ENCODE peak calls at places on chromosome 2, in six cellular contexts. P is stomach, X is HepG2, Z is pancreas, D is suprapubic skin, O is A549. H is an unnamed sample.

GRCh38 chr2:111168528-111168929 is 47.8 kb downstream of the BCL2L11 start:
- DNase-seq in O (peak), Z (no peak), P (peak), D (no peak), X (no peak), H (no peak)

GRCh38 chr2:178886006-178886405 is 78.8 kb upstream of the TTN start:
- DNase-seq in O (no peak), P (no peak), Z (no peak), X (no peak), D (no peak), H (no peak)

GRCh38 chr2:130337735-130338325 is 4.9 kb upstream of the IMP4 start:
- DNase-seq in O (no peak), X (no peak), P (no peak), D (no peak), Z (no peak), H (no peak)

GRCh38 chr2:114812261-114812660 is 369.8 kb downstream of the DPP10 start:
- DNase-seq in P (no peak), X (no peak), D (no peak), Z (no peak), O (no peak), H (no peak)

GRCh38 chr2:148614332-148615049 is 30.1 kb upstream of the EPC2 start:
- DNase-seq in O (peak), P (no peak), Z (no peak), D (no peak), X (no peak), H (no peak)

GRCh38 chr2:49288113-49288710 is 133.9 kb upstream of the FSHR start:
- DNase-seq in P (no peak), Z (no peak), O (no peak), D (no peak), X (no peak), H (no peak)

GRCh38 chr2:47198985-47199451 is 43.9 kb upstream of the STPG4 start:
- DNase-seq in Z (no peak), O (no peak), D (no peak), X (no peak), P (no peak), H (no peak)

GRCh38 chr2:176139621-176140020 is 10.1 kb downstream of the HOXD8 start:
- DNase-seq in P (no peak), O (no peak), D (peak), X (no peak), Z (no peak), H (no peak)

GRCh38 chr2:115163572-115163971 is 721.1 kb downstream of the DPP10 start:
- DNase-seq in O (no peak), X (no peak), Z (no peak), D (no peak), P (no peak), H (no peak)

GRCh38 chr2:200472853-200473464 is 36.9 kb downstream of the KCTD18 start:
- DNase-seq in D (no peak), O (no peak), X (no peak), P (no peak), Z (no peak), H (no peak)

GRCh38 chr2:42359304-42359749 is 1.7 kb downstream of the COX7A2L start:
- DNase-seq in Z (no peak), O (no peak), X (no peak), P (no peak), D (no peak), H (no peak)

GRCh38 chr2:197810023-197810422 is 5.6 kb downstream of the PLCL1 start:
- DNase-seq in Z (no peak), D (no peak), P (no peak), X (no peak), O (no peak), H (no peak)

GRCh38 chr2:3643371-3644245 is 14.4 kb upstream of the ALLC start:
- DNase-seq in Z (no peak), P (no peak), D (peak), X (no peak), O (no peak), H (no peak)

GRCh38 chr2:62199392-62200125 is 3.6 kb downstream of the B3GNT2 start:
- DNase-seq in Z (no peak), D (no peak), O (no peak), P (no peak), X (no peak), H (no peak)

GRCh38 chr2:193824474-193824873 is 1629.7 kb upstream of the TMEFF2 start:
- DNase-seq in O (peak), D (no peak), P (no peak), Z (no peak), X (no peak), H (no peak)

GRCh38 chr2:98518106-98518505 is 73.4 kb downstream of the INPP4A start:
- DNase-seq in Z (no peak), D (no peak), O (no peak), P (no peak), X (peak), H (peak)

GRCh38 chr2:172250801-172251200 is 148.1 kb upstream of the DLX2 start:
- DNase-seq in O (no peak), Z (no peak), P (no peak), X (no peak), D (no peak), H (no peak)

GRCh38 chr2:171807130-171807529 is 86.9 kb downstream of the SLC25A12 start:
- DNase-seq in X (peak), O (no peak), D (no peak), Z (no peak), P (no peak), H (no peak)

GRCh38 chr2:222904557-222905258 is 43.9 kb downstream of the ACSL3 start:
- DNase-seq in Z (no peak), X (no peak), P (no peak), D (no peak), O (no peak), H (no peak)

GRCh38 chr2:53512071-53512841 is 255.3 kb upstream of the CHAC2 start:
- DNase-seq in O (no peak), X (no peak), P (no peak), D (no peak), Z (no peak), H (no peak)

GRCh38 chr2:43186679-43187374 is 39.6 kb downstream of the ZFP36L2 start:
- DNase-seq in Z (no peak), P (no peak), D (no peak), X (peak), O (no peak), H (no peak)

GRCh38 chr2:168203762-168204693 is 43.4 kb downstream of the STK39 start:
- DNase-seq in P (no peak), O (no peak), X (no peak), Z (no peak), D (no peak), H (no peak)

GRCh38 chr2:108626993-108627392 is 92.3 kb upstream of the RANBP2 start:
- DNase-seq in X (no peak), D (no peak), P (no peak), Z (no peak), O (no peak), H (no peak)

GRCh38 chr2:119591523-119591922 is 47.3 kb downstream of the CFAP221 start:
- DNase-seq in P (no peak), O (no peak), Z (no peak), D (no peak), X (no peak), H (no peak)

GRCh38 chr2:32235315-32235714 is 29.4 kb downstream of the NLRC4 start:
- DNase-seq in P (no peak), X (no peak), O (no peak), D (no peak), Z (no peak), H (no peak)

DNA sequence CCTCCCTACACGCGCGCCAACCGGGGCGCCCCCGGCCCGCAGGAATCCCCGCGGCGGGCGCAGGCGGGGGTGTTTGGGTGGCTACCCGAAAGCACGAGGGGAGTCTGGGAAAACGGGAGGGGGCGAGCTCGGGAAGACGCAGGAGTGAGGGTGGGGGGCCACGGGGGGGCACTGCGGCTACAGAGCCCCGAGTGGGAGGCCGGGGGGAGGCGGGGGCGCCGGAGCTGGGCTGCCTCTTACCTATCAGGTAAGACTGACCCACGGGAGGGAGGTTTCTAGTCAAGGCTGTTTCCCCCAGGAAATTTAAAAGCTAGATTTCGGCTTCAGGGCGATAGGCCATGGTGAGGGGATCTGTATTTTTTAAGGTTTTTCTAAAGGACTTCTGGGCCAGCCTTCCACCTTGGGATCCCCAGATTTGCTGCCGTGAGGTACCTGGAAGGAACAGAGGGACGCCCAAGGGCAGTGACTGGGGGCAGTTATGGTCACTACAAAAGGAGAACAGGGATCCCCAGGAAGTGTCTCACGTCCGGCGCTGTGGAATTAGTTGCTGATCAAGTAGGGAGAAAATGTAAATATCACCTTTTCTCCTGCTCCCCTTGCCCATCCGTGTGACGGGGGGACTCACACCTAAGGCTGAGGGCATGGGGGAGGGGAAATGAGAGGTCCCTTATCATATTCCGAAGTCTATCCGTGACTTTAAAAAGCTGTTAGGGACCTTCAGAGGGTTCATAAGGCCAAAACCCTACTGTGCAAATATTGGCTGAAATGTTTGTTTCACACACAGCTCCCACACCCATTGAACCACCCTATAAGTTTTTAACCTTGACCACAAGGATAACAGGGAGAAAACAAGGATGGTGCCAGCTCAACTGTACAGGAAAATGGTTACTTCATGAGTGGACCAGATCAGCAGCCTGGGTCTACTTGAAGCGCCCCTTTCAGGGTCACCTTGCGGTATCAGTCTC is 638 bp upstream of the IRS1 start:
- DNase-seq in X (peak), P (peak), Z (peak), O (no peak), D (peak), H (no peak)
- TF ChIP-seq CTCF in X (peak), P (no peak), Z (no peak), O (no peak), D (no peak), H (peak)

DNA sequence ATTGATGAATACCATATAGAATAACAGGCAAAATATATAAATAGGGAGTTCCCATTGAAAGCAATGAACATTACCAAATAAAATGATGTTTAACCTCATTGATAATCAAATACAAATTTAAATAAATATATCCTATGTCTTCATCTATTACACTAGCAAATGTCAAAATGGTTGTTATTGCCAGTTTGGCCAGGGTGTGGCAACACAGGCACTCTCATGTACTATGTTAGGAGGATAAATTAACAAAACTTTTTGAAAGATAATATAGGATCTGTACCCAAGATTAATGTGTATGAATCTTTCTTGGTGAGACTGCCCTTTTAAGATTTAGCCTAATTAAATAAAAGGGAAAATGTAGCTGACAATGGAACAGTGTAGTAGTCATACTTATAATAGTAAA is 659.3 kb downstream of the ERBB4 start:
- DNase-seq in X (no peak), Z (no peak), P (no peak), O (no peak), D (no peak), H (no peak)
- TF ChIP-seq CTCF in X (no peak), Z (no peak), P (no peak), O (no peak), D (no peak), H (no peak)

GRCh38 chr2:215548714-215549113 is 112.8 kb upstream of the FN1 start:
- DNase-seq in P (no peak), D (no peak), Z (no peak), X (no peak), O (no peak), H (no peak)
- TF ChIP-seq CTCF in P (no peak), D (no peak), Z (no peak), X (no peak), O (no peak), H (no peak)

DNA sequence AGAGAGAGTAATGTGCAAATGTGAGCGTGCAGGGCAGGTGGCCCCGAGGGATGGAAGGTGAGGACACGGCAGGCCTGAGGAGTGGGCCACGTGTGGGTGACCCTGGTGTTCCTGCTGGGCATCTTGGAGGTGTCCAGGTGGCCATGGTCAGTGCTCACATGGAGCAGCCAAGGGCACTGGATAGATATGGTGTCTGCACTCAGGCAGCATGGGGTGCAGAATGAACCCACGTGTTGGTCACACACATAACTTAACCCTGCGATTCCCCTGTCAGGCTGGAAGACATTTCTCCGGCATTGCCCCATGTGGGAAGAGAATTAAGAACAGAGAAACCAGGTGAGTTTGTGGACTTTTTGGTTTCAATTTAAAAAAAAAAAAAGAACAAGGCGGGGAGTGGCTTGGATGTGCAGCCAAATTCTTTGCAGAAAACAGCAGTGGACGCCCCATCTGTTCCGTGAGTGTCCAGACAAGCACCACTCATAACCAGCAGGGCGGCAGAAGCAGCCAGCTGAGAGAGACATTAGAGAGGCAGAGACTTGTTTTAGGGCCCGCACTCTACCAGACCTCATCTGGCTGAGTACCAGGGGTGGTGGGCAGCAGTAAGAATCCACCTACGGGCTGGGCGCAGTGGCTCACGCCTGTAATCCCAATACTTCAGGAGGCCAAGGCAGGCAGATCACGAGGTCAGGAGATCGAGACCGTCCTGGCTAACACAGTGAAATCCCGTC is 249.8 kb downstream of the ACKR3 start:
- DNase-seq in Z (no peak), P (no peak), O (no peak), D (no peak), X (no peak), H (no peak)
- TF ChIP-seq CTCF in Z (no peak), P (no peak), O (no peak), D (no peak), X (no peak), H (no peak)

H was measured in endothelial cell.